ENCODE peak calls at places on chromosome 1, in six cellular contexts. D is GM12891, V is K562, M is GM12878, C is H1, F is HepG2. N is an unnamed sample.

GRCh38 chr1:6445062-6445763 is 20.6 kb downstream of the ESPN start:
- DNase-seq in C (no peak), M (no peak), F (peak; percentile 74), V (no peak), D (no peak), N (no peak)

GRCh38 chr1:151311589-151312331 is 15.5 kb downstream of the PI4KB start:
- DNase-seq in V (peak; percentile 85), D (no peak), F (peak; percentile 82), C (no peak), M (no peak), N (no peak)

GRCh38 chr1:230204852-230205251 is 137.8 kb downstream of the GALNT2 start:
- DNase-seq in F (no peak), C (no peak), D (no peak), V (no peak), M (no peak), N (no peak)

GRCh38 chr1:17287377-17287776 is 20.6 kb upstream of the PADI4 start:
- DNase-seq in V (no peak), M (no peak), C (no peak), D (no peak), F (no peak), N (no peak)

GRCh38 chr1:50774759-50775351 is 185.2 kb downstream of the FAF1 start:
- DNase-seq in C (no peak), M (peak; percentile 11), D (no peak), F (peak; percentile 63), V (peak; percentile 39), N (no peak)

GRCh38 chr1:151058682-151059341 is 610 bp downstream of the CDC42SE1 start:
- DNase-seq in V (peak; percentile 43), M (no peak), D (no peak), C (no peak), F (no peak), N (no peak)

GRCh38 chr1:164576311-164577271 is 17.6 kb downstream of the PBX1 start:
- DNase-seq in F (no peak), V (no peak), C (no peak), D (no peak), M (no peak), N (no peak)

GRCh38 chr1:153506831-153507413 is 28.9 kb downstream of the S100A6 start:
- DNase-seq in V (no peak), F (peak; percentile 72), M (no peak), D (no peak), C (no peak), N (no peak)

GRCh38 chr1:31701137-31701736 is 2.6 kb downstream of the COL16A1 start:
- DNase-seq in F (peak; percentile 97), V (peak; percentile 83), C (no peak), D (no peak), M (no peak), N (no peak)

GRCh38 chr1:200206340-200206739 is 178.8 kb downstream of the NR5A2 start:
- DNase-seq in C (no peak), F (no peak), D (no peak), M (no peak), V (no peak), N (no peak)

GRCh38 chr1:116420417-116421200 is 47.6 kb downstream of the ATP1A1 start:
- DNase-seq in M (no peak), F (peak; percentile 65), D (no peak), V (no peak), C (no peak), N (no peak)

GRCh38 chr1:169156537-169156936 is 50.0 kb downstream of the ATP1B1 start:
- DNase-seq in D (no peak), C (no peak), M (no peak), V (no peak), F (no peak), N (no peak)

GRCh38 chr1:179824265-179824664 is 53.3 kb downstream of the TOR1AIP2 start:
- DNase-seq in C (no peak), V (no peak), M (no peak), D (no peak), F (no peak), N (no peak)

GRCh38 chr1:201404722-201405483 is 5.8 kb upstream of the LAD1 start:
- DNase-seq in F (no peak), D (no peak), M (no peak), C (no peak), V (no peak), N (no peak)

GRCh38 chr1:60156371-60156770 is 82.8 kb upstream of the C1orf87 start:
- DNase-seq in M (no peak), D (no peak), F (no peak), C (no peak), V (no peak), N (no peak)

GRCh38 chr1:41627491-41628280 is 143.2 kb upstream of the EDN2 start:
- DNase-seq in V (no peak), D (no peak), F (no peak), M (no peak), C (no peak), N (no peak)

GRCh38 chr1:172928412-172928811 is 122.3 kb downstream of the TNFSF18 start:
- DNase-seq in F (no peak), V (no peak), M (no peak), C (no peak), D (no peak), N (no peak)

GRCh38 chr1:11337536-11338350 is 64.7 kb downstream of the UBIAD1 start:
- DNase-seq in M (no peak), C (no peak), V (peak; percentile 93), D (peak; percentile 78), F (peak; percentile 23), N (peak; percentile 73)

GRCh38 chr1:73943270-73943669 is 254.7 kb downstream of the LRRIQ3 start:
- DNase-seq in F (no peak), C (no peak), D (no peak), V (no peak), M (no peak), N (no peak)

GRCh38 chr1:154178856-154179811 is 12.8 kb downstream of the TPM3 start:
- DNase-seq in V (no peak), D (no peak), F (peak; percentile 64), M (no peak), C (no peak), N (no peak)

GRCh38 chr1:159930634-159931033 is 5.3 kb upstream of the TAGLN2 start:
- DNase-seq in D (no peak), F (no peak), V (no peak), C (no peak), M (no peak), N (no peak)

GRCh38 chr1:159928491-159929050 is 3.3 kb upstream of the TAGLN2 start:
- DNase-seq in C (no peak), D (no peak), F (no peak), M (no peak), V (no peak), N (no peak)

GRCh38 chr1:159927887-159928431 is 2.7 kb upstream of the TAGLN2 start:
- DNase-seq in F (no peak), V (no peak), M (no peak), C (no peak), D (no peak), N (no peak)

GRCh38 chr1:159930216-159930615 is 4.9 kb upstream of the TAGLN2 start:
- DNase-seq in C (no peak), V (no peak), F (no peak), M (no peak), D (no peak), N (no peak)

GRCh38 chr1:159929155-159930051 is 4.1 kb upstream of the TAGLN2 start:
- DNase-seq in C (no peak), M (no peak), V (peak; percentile 83), D (no peak), F (no peak), N (no peak)
- TF ChIP-seq POLR2A in C (no peak), M (no peak), V (peak; percentile 30), D (no peak), F (no peak), N (no peak)

GRCh38 chr1:3470650-3471355 is 16.3 kb downstream of the ARHGEF16 start:
- DNase-seq in C (no peak), F (no peak), V (no peak), D (no peak), M (no peak), N (no peak)

GRCh38 chr1:3472088-3472850 is 17.8 kb downstream of the ARHGEF16 start:
- DNase-seq in V (no peak), F (no peak), C (no peak), D (no peak), M (no peak), N (no peak)

GRCh38 chr1:3472906-3473305 is 18.4 kb downstream of the ARHGEF16 start:
- DNase-seq in F (no peak), V (no peak), C (no peak), M (no peak), D (no peak), N (no peak)

GRCh38 chr1:3469849-3470649 is 15.6 kb downstream of the ARHGEF16 start:
- DNase-seq in M (no peak), C (no peak), F (no peak), V (no peak), D (no peak), N (no peak)

DNA sequence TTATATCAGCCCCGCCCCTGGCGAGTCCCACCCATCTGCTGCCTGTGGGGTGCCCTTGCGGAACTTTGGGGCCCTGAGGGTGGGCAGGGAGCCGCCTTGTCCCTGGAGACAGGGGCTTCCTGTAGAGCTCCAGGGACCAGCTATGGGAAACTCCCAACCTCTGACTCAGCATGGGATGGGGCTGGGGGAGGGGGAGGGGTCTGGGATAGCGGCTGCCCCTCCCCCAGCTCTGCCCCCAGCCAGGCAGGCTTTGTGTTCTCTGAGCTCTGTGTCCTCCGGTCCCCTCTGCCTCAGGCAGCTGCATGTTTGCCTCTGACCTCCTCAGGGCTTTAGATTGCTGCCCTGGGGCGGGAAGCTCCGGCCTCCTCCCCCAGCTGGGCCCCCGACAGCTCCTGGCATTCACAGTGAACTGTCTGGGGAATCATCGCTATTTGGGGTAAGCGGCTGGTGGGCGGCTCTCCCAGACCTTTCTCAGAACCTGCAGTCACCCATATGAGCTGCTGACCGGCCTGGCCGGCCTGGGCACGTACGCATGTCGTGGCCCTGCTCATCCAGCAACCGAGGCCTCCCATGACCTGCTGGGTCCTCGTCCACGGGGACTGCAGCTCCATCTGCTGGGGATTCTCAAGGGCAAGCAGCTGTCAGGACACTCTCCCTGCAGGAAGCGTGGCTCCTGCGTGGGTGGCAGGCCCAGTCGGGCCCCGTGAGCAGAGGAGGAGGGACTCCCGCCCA is 17.1 kb downstream of the ARHGEF16 start:
- DNase-seq in V (peak; percentile 70), D (no peak), F (peak; percentile 89), M (no peak), C (peak; percentile 73), N (no peak)
- TF ChIP-seq POLR2AphosphoS5 in V (no peak), D (no peak), F (peak; percentile 71), M (no peak), C (no peak), N (no peak)

GRCh38 chr1:246558041-246558440 is 8.0 kb downstream of the TFB2M start:
- DNase-seq in M (no peak), F (no peak), V (no peak), C (no peak), D (no peak), N (no peak)
- TF ChIP-seq TAF1 in M (no peak), F (no peak), V (no peak), C (no peak), D (no peak), N (no peak)

GRCh38 chr1:91559046-91559750 is 58.5 kb downstream of the CDC7 start:
- DNase-seq in C (no peak), M (no peak), F (no peak), V (no peak), D (no peak), N (no peak)
- TF ChIP-seq POLR2A in C (no peak), M (no peak), F (no peak), V (no peak), D (no peak), N (no peak)